ENCODE peak calls at places on chromosomes 16 and 17, in nine cellular contexts. A is ovary; D is stomach; X is CD8-positive, alpha-beta memory T cell; K is esophagus squamous epithelium; T is left lung; Q is small intestine; V is ascending aorta; O is transverse colon. U is an unnamed sample.

GRCh38 chr17:2904135-2904534 is 107.9 kb downstream of the RAP1GAP2 start:
- DNase-seq in K (no peak), X (no peak), A (no peak), O (peak; percentile 22), D (peak; percentile 76), T (peak; percentile 40), V (no peak), Q (peak; percentile 49), U (no peak)

GRCh38 chr16:81633147-81633619 is 145.9 kb upstream of the PLCG2 start:
- DNase-seq in T (no peak), A (no peak), Q (no peak), D (no peak), X (no peak), V (no peak), K (no peak), O (no peak), U (no peak)

GRCh38 chr17:8532021-8532420 is 96.3 kb downstream of the NDEL1 start:
- DNase-seq in O (no peak), D (peak; percentile 63), Q (peak; percentile 92), V (no peak), X (no peak), T (no peak), A (no peak), K (no peak), U (no peak)

GRCh38 chr17:28756025-28756804 is 12.4 kb downstream of the TRAF4 start:
- DNase-seq in T (no peak), O (no peak), D (no peak), A (no peak), K (no peak), V (no peak), X (no peak), Q (no peak), U (no peak)

GRCh38 chr17:28937044-28937729 is 14.1 kb downstream of the PHF12 start:
- DNase-seq in O (no peak), D (no peak), X (no peak), A (no peak), K (no peak), Q (no peak), T (no peak), V (no peak), U (no peak)

GRCh38 chr16:89360760-89361435 is 129.5 kb downstream of the ANKRD11 start:
- DNase-seq in T (no peak), X (peak; percentile 60), D (peak; percentile 40), V (no peak), A (no peak), Q (peak; percentile 58), O (peak; percentile 58), K (no peak), U (no peak)

GRCh38 chr16:58056580-58056979 is 31.0 kb downstream of the MMP15 start:
- DNase-seq in V (no peak), T (no peak), A (no peak), O (no peak), K (no peak), Q (no peak), X (no peak), D (no peak), U (no peak)

GRCh38 chr16:8583199-8583598 is 7.1 kb downstream of the TMEM114 start:
- DNase-seq in K (no peak), V (no peak), Q (no peak), X (no peak), T (no peak), O (no peak), D (no peak), A (no peak), U (no peak)

GRCh38 chr17:5706835-5707234 is 122.5 kb upstream of the NLRP1 start:
- DNase-seq in A (peak; percentile 51), K (no peak), X (peak; percentile 50), T (peak; percentile 46), Q (peak; percentile 41), O (peak; percentile 63), D (peak; percentile 45), V (no peak), U (peak; percentile 29)

GRCh38 chr16:590165-590874 is 454 bp downstream of the RAB40C start:
- DNase-seq in T (no peak), X (no peak), A (peak; percentile 54), Q (no peak), V (no peak), O (no peak), K (no peak), D (peak; percentile 50), U (no peak)

GRCh38 chr16:82700541-82701240 is 73.9 kb downstream of the CDH13 start:
- DNase-seq in X (no peak), D (no peak), V (no peak), O (no peak), Q (no peak), A (no peak), T (no peak), K (no peak), U (no peak)

GRCh38 chr16:10871157-10871991 is 5.6 kb upstream of the CIITA start:
- DNase-seq in Q (peak; percentile 90), V (no peak), O (peak; percentile 86), A (no peak), K (no peak), X (peak; percentile 18), D (peak; percentile 98), T (peak; percentile 79), U (peak; percentile 45)

GRCh38 chr17:21278304-21279197 is 6.0 kb upstream of the MAP2K3 start:
- DNase-seq in V (no peak), Q (peak; percentile 97), D (peak; percentile 87), K (no peak), A (no peak), T (peak; percentile 80), O (peak; percentile 80), X (no peak), U (no peak)

GRCh38 chr17:62986549-62986948 is 20.5 kb downstream of the TANC2 start:
- DNase-seq in X (no peak), Q (no peak), A (no peak), V (no peak), D (no peak), K (no peak), T (no peak), O (no peak), U (no peak)

GRCh38 chr16:81446318-81447275 is 2.0 kb downstream of the CMIP start:
- DNase-seq in X (no peak), A (no peak), Q (peak; percentile 67), O (peak; percentile 61), D (peak; percentile 60), K (no peak), T (no peak), V (no peak), U (no peak)

GRCh38 chr16:20866161-20866772 is 33.9 kb downstream of the DCUN1D3 start:
- DNase-seq in X (no peak), T (peak; percentile 61), O (peak; percentile 17), V (peak; percentile 86), A (no peak), D (peak; percentile 27), Q (peak; percentile 50), K (no peak), U (no peak)

GRCh38 chr16:56145369-56145768 is 45.9 kb upstream of the GNAO1 start:
- DNase-seq in V (no peak), D (no peak), Q (no peak), X (no peak), T (no peak), O (no peak), K (no peak), A (no peak), U (no peak)

DNA sequence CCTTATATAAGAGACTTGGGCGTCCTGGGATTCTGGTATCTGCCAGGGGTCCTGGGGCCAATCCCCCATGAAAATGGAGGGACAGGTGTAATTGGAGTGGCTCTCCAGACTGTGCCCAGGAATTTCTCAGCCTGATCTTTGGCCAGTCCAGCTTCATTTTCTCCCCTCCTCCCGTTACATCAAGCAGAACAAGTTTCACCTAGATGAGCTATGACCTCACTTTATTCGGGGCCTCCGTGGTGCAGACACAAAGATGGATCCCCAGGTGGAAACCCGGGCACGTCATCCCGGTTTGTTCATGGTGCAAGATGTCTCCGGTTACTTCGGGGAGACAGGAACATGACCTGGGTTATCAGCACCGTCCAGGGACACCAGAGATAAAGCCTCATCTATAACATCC is 20.7 kb upstream of the ABR start:
- DNase-seq in K (no peak), T (no peak), Q (no peak), A (no peak), O (no peak), D (no peak), X (no peak), V (no peak), U (no peak)
- H3K27ac ChIP-seq in K (peak overlapping the region; percentile 7), T (no peak overlapping the region), Q (no peak overlapping the region), A (no peak overlapping the region), O (no peak overlapping the region), D (peak overlapping the region; percentile 9), X (no peak overlapping the region), V (no peak overlapping the region), U (no peak overlapping the region)

DNA sequence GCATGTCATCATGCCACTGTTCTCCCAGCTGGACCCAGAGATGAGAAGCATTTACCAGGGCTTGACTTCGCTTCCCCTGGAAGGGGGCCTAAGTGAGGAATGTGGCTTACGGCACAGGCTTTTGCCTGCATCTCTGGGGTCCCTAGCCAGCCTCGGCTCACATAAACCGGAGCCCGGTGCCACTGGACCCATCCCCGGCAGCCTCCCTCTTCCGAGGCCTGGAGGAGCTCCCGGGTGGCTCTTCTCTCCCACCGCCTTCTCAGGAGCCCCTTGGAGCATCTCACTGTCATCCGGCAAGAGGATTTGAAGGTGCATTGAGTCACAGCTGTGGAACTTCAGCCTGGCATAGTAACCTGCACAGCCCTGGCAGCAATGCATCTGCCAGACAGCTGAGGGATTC is 29.9 kb upstream of the TBX2 start:
- DNase-seq in O (no peak), A (no peak), T (no peak), X (no peak), V (no peak), Q (no peak), D (no peak), K (no peak), U (no peak)
- H3K4me3 ChIP-seq in O (no peak overlapping the region), A (no peak overlapping the region), T (no peak overlapping the region), X (no peak overlapping the region), V (no peak overlapping the region), Q (no peak overlapping the region), D (no peak overlapping the region), K (no peak overlapping the region), U (no peak overlapping the region)

GRCh38 chr17:22300731-22301352 is 608.5 kb downstream of the KCNJ18 start:
- DNase-seq in X (no peak), V (no peak), A (no peak), Q (no peak), D (no peak), O (no peak), K (no peak), T (no peak), U (no peak)
- H3K9me3 ChIP-seq in X (no peaks in the 10 kb centered on the region), V (no peaks in the 10 kb centered on the region), A (peaks cover 3% of the 10 kb centered on the region), Q (peaks cover 1% of the 10 kb centered on the region), D (peaks cover 69% of the 10 kb centered on the region), O (no peaks in the 10 kb centered on the region), K (no peaks in the 10 kb centered on the region), T (no peaks in the 10 kb centered on the region), U (peaks cover 85% of the 10 kb centered on the region)

GRCh38 chr17:39196820-39197331 is 593 bp downstream of the CACNB1 start:
- DNase-seq in T (peak; percentile 81), X (no peak), K (no peak), V (peak; percentile 79), D (no peak), A (peak; percentile 44), Q (no peak), O (peak; percentile 53), U (no peak)
- H3K27ac ChIP-seq in T (peak overlapping the region; percentile 66), X (peak overlapping the region; percentile 49), K (peak overlapping the region; percentile 81), V (peak overlapping the region; percentile 98), D (peak overlapping the region; percentile 97), A (no peak overlapping the region), Q (no peak overlapping the region), O (peak overlapping the region; percentile 96), U (no peak overlapping the region)

GRCh38 chr17:4501295-4501949 is 2.7 kb downstream of the SPNS2 start:
- DNase-seq in X (no peak), D (no peak), K (no peak), O (no peak), T (peak; percentile 61), V (no peak), A (no peak), Q (no peak), U (no peak)
- H3K4me3 ChIP-seq in X (no peak overlapping the region), D (no peak overlapping the region), K (peak overlapping the region; percentile 49), O (no peak overlapping the region), T (no peak overlapping the region), V (no peak overlapping the region), A (no peak overlapping the region), Q (no peak overlapping the region), U (no peak overlapping the region)